ENCODE peak calls at places on chromosomes 13 and 19, in six cellular contexts. W is substantia nigra, I is astrocyte, P is aorta, S is WERI-Rb-1, C is IMR-90. L is an unnamed sample.

GRCh38 chr19:2221250-2221831 is 14.8 kb downstream of the PLEKHJ1 start:
- DNase-seq in W (no peak), I (no peak), P (no peak), S (no peak), C (peak; percentile 35), L (no peak)

GRCh38 chr19:49120868-49121267 is 1.5 kb downstream of the PPFIA3 start:
- DNase-seq in W (no peak), I (no peak), P (no peak), S (no peak), C (no peak), L (no peak)

GRCh38 chr13:75180805-75181455 is 301.0 kb downstream of the TBC1D4 start:
- DNase-seq in W (no peak), I (peak; percentile 72), P (no peak), S (no peak), C (peak; percentile 50), L (no peak)

GRCh38 chr19:677201-677600 is 1.0 kb downstream of the FSTL3 start:
- DNase-seq in W (no peak), I (peak; percentile 80), P (peak; percentile 95), S (no peak), C (peak; percentile 79), L (peak; percentile 78)

GRCh38 chr19:13978721-13979191 is 26.4 kb downstream of the DCAF15 start:
- DNase-seq in W (no peak), I (no peak), P (peak; percentile 84), S (no peak), C (no peak), L (no peak)

GRCh38 chr13:76829572-76830327 is 56.5 kb downstream of the KCTD12 start:
- DNase-seq in W (no peak), I (peak; percentile 4), P (no peak), S (no peak), C (no peak), L (peak; percentile 42)

GRCh38 chr19:49271080-49271753 is 53.8 kb downstream of the SLC6A16 start:
- DNase-seq in W (no peak), I (no peak), P (no peak), S (peak; percentile 18), C (no peak), L (no peak)

GRCh38 chr19:55586976-55587668 is 6.5 kb upstream of the ZNF579 start:
- DNase-seq in W (peak; percentile 82), I (peak; percentile 72), P (peak; percentile 97), S (peak; percentile 96), C (peak; percentile 86), L (peak; percentile 95)

GRCh38 chr13:94550030-94550738 is 45.8 kb downstream of the TGDS start:
- DNase-seq in W (peak; percentile 64), I (peak; percentile 49), P (no peak), S (no peak), C (peak; percentile 52), L (no peak)

GRCh38 chr19:10961763-10962536 is 1.1 kb downstream of the SMARCA4 start:
- DNase-seq in W (no peak), I (no peak), P (no peak), S (no peak), C (peak; percentile 12), L (no peak)

GRCh38 chr13:45441633-45442032 is 23.1 kb upstream of the COG3 start:
- DNase-seq in W (no peak), I (peak; percentile 17), P (no peak), S (no peak), C (peak; percentile 10), L (no peak)

GRCh38 chr13:45481688-45482087 is 16.9 kb downstream of the COG3 start:
- DNase-seq in W (no peak), I (peak; percentile 8), P (no peak), S (no peak), C (no peak), L (no peak)

GRCh38 chr13:27663947-27664346 is 42.3 kb downstream of the POLR1D start:
- DNase-seq in W (no peak), I (no peak), P (no peak), S (no peak), C (no peak), L (no peak)

GRCh38 chr19:39078436-39079200 is 5.5 kb upstream of the ACP7 start:
- DNase-seq in W (peak; percentile 43), I (peak; percentile 99), P (no peak), S (no peak), C (peak; percentile 97), L (no peak)

GRCh38 chr13:97122381-97122996 is 99.6 kb upstream of the MBNL2 start:
- DNase-seq in W (no peak), I (peak; percentile 75), P (no peak), S (no peak), C (peak; percentile 73), L (no peak)

GRCh38 chr19:29467824-29468401 is 57.9 kb upstream of the VSTM2B start:
- DNase-seq in W (peak; percentile 35), I (no peak), P (no peak), S (peak; percentile 34), C (peak; percentile 21), L (no peak)

GRCh38 chr19:41427647-41428480 is 690 bp upstream of the B3GNT8 start:
- DNase-seq in W (no peak), I (no peak), P (peak; percentile 83), S (no peak), C (no peak), L (peak; percentile 58)

GRCh38 chr19:3734310-3734600 is 26.1 kb downstream of the TJP3 start:
- DNase-seq in W (no peak), I (no peak), P (no peak), S (no peak), C (no peak), L (no peak)

GRCh38 chr19:2491130-2491801 is 15.3 kb downstream of the GADD45B start:
- DNase-seq in W (no peak), I (peak; percentile 89), P (no peak), S (no peak), C (peak; percentile 84), L (no peak)

GRCh38 chr13:23695711-23696512 is 125.7 kb downstream of the TNFRSF19 start:
- DNase-seq in W (no peak), I (no peak), P (no peak), S (peak; percentile 65), C (no peak), L (peak; percentile 58)

GRCh38 chr19:48325265-48325910 is at the start of gene EMP3:
- DNase-seq in W (no peak), I (peak; percentile 87), P (peak; percentile 94), S (peak; percentile 53), C (peak; percentile 92), L (peak; percentile 82)

GRCh38 chr19:53086949-53087348 is 16.3 kb downstream of the ZNF160 start:
- DNase-seq in W (peak; percentile 14), I (no peak), P (no peak), S (no peak), C (peak; percentile 32), L (peak; percentile 66)

GRCh38 chr19:58569943-58570670 is 3.0 kb downstream of the MZF1 start:
- DNase-seq in W (no peak), I (no peak), P (peak; percentile 51), S (peak; percentile 6), C (no peak), L (peak; percentile 12)

GRCh38 chr19:44848036-44848804 is 2.1 kb downstream of the NECTIN2 start:
- DNase-seq in W (no peak), I (peak; percentile 42), P (peak; percentile 74), S (peak; percentile 57), C (peak; percentile 57), L (no peak)

GRCh38 chr19:51696606-51697005 is 3.5 kb downstream of the SPACA6 start:
- DNase-seq in W (no peak), I (no peak), P (no peak), S (no peak), C (no peak), L (no peak)

GRCh38 chr13:39051157-39051556 is 12.9 kb downstream of the NHLRC3 start:
- DNase-seq in W (no peak), I (peak; percentile 24), P (no peak), S (no peak), C (peak; percentile 50), L (no peak)

GRCh38 chr13:35598790-35599369 is 122.4 kb upstream of the MAB21L1 start:
- DNase-seq in W (no peak), I (peak; percentile 2), P (no peak), S (no peak), C (peak; percentile 6), L (no peak)

GRCh38 chr19:34461375-34462100 is 20.0 kb upstream of the WTIP start:
- DNase-seq in W (no peak), I (peak; percentile 25), P (no peak), S (no peak), C (peak; percentile 65), L (no peak)

GRCh38 chr13:107562222-107562621 is 653.1 kb downstream of the LIG4 start:
- DNase-seq in W (no peak), I (no peak), P (no peak), S (no peak), C (no peak), L (no peak)

GRCh38 chr19:47407417-47407774 is 11.9 kb downstream of the MEIS3 start:
- DNase-seq in W (no peak), I (no peak), P (no peak), S (no peak), C (no peak), L (no peak)

GRCh38 chr19:7561229-7561806 is 25.8 kb downstream of the PNPLA6 start:
- DNase-seq in W (no peak), I (no peak), P (no peak), S (no peak), C (no peak), L (no peak)

GRCh38 chr19:16337809-16338469 is 13.3 kb downstream of the KLF2 start:
- DNase-seq in W (no peak), I (no peak), P (no peak), S (no peak), C (no peak), L (no peak)
- H3K27ac ChIP-seq in W (no peak overlapping the region), I (peak overlapping the region; percentile 78), P (peak overlapping the region; percentile 58), S (no peak overlapping the region), C (peak overlapping the region; percentile 69), L (peak overlapping the region; percentile 97)

GRCh38 chr13:60836821-60837220 is 439.8 kb downstream of the TDRD3 start:
- DNase-seq in W (no peak), I (no peak), P (no peak), S (no peak), C (no peak), L (no peak)

GRCh38 chr13:60838581-60838980 is 441.6 kb downstream of the TDRD3 start:
- DNase-seq in W (no peak), I (peak; percentile 8), P (no peak), S (no peak), C (no peak), L (no peak)

DNA sequence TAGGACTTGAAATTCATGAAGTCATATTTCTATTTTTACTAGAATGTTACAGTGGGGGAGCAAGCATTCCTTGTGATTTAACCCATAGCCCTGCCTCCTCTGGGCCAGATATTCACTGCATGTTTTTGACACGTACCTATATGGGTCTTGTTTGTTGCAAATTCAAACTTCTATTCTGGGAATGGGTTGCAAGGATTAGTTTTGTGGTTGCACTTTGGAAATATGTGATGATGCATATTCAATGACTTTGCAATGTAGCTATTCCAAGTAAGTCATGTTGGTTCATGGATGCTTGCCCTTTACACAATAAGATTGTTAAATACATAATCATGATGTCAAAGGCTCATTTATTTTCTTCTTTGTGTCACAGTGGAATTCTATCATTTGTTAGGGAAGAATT is 440.8 kb downstream of the TDRD3 start:
- DNase-seq in W (no peak), I (peak; percentile 60), P (no peak), S (no peak), C (no peak), L (no peak)
- H3K27ac ChIP-seq in W (no peak overlapping the region), I (no peak overlapping the region), P (no peak overlapping the region), S (no peak overlapping the region), C (no peak overlapping the region), L (no peak overlapping the region)

GRCh38 chr13:50449465-50449864 is 394.0 kb downstream of the DLEU7 start:
- DNase-seq in W (no peak), I (no peak), P (no peak), S (no peak), C (no peak), L (no peak)
- H3K27ac ChIP-seq in W (no peak overlapping the region), I (no peak overlapping the region), P (no peak overlapping the region), S (no peak overlapping the region), C (no peak overlapping the region), L (no peak overlapping the region)

GRCh38 chr19:43748685-43749084 is 6.1 kb downstream of the SMG9 start:
- DNase-seq in W (no peak), I (no peak), P (no peak), S (no peak), C (no peak), L (no peak)
- H3K27ac ChIP-seq in W (no peak overlapping the region), I (no peak overlapping the region), P (no peak overlapping the region), S (no peak overlapping the region), C (no peak overlapping the region), L (no peak overlapping the region)